ENCODE peak calls at places on chromosome 17, in ten cellular contexts. Z is IMR-90; B is activated CD4-positive, CD25-positive, alpha-beta regulatory T cell; W is Calu3; A is stimulated activated CD4-positive, alpha-beta T cell treated with anti-CD3 and anti-CD28 coated beads, Interleukin-1b, Interleukin-23, amount 100 ng/mL, for 1 hour; E is effector memory CD4-positive, alpha-beta T cell; H is glomerular endothelial cell; R is T1000; M is NB4; Y is NCI-H460. P is an unnamed sample.

GRCh38 chr17:13862341-13862740 is 207.0 kb upstream of the COX10 start:
- DNase-seq in A (no peak), R (no peak), B (no peak), Y (no peak), H (no peak), Z (no peak), W (no peak), E (no peak), M (peak), P (no peak)

GRCh38 chr17:48544356-48545021 is 420 bp downstream of the HOXB2 start:
- DNase-seq in H (no peak), M (no peak), W (peak), R (peak), Z (peak), Y (no peak), E (peak), B (peak), A (peak), P (peak)

GRCh38 chr17:75513667-75514052 is 1.7 kb downstream of the CASKIN2 start:
- DNase-seq in Y (no peak), H (no peak), Z (no peak), W (no peak), B (no peak), M (no peak), A (no peak), E (no peak), R (no peak), P (no peak)

GRCh38 chr17:38893612-38894011 is 23.8 kb downstream of the LASP1 start:
- DNase-seq in B (no peak), A (no peak), Z (no peak), W (no peak), M (peak), E (no peak), H (no peak), Y (no peak), R (no peak), P (no peak)

GRCh38 chr17:77881545-77881944 is 77.0 kb upstream of the TNRC6C start:
- DNase-seq in A (no peak), H (no peak), W (peak), Z (peak), B (peak), E (peak), Y (peak), R (no peak), M (peak), P (peak)

GRCh38 chr17:14227052-14227451 is 9.6 kb downstream of the CDRT15 start:
- DNase-seq in B (no peak), H (no peak), Z (no peak), W (no peak), R (no peak), Y (no peak), M (no peak), A (no peak), E (no peak), P (no peak)

GRCh38 chr17:13297198-13297597 is 279.4 kb upstream of the ELAC2 start:
- DNase-seq in H (no peak), M (no peak), W (no peak), Z (no peak), A (no peak), B (no peak), E (no peak), Y (no peak), R (no peak), P (no peak)

GRCh38 chr17:78658281-78658785 is 81.1 kb upstream of the DNAH17 start:
- DNase-seq in R (no peak), H (no peak), W (no peak), E (no peak), Y (no peak), Z (peak), A (no peak), M (no peak), B (no peak), P (no peak)

GRCh38 chr17:77208856-77209255 is 68.1 kb downstream of the SEC14L1 start:
- DNase-seq in Y (no peak), Z (peak), H (no peak), A (no peak), R (no peak), W (no peak), E (no peak), B (no peak), M (no peak), P (no peak)

GRCh38 chr17:7111784-7112526 is 2.7 kb downstream of the ASGR2 start:
- DNase-seq in W (no peak), M (peak), E (no peak), Z (no peak), B (no peak), H (no peak), R (no peak), Y (no peak), A (no peak), P (no peak)

GRCh38 chr17:78323821-78324390 is 36.0 kb downstream of the SOCS3 start:
- DNase-seq in B (no peak), W (no peak), Y (no peak), A (no peak), Z (no peak), M (peak), R (no peak), H (no peak), E (no peak), P (peak)

GRCh38 chr17:69810326-69811035 is 264.5 kb upstream of the KCNJ16 start:
- DNase-seq in W (no peak), R (no peak), Y (no peak), A (no peak), B (no peak), E (no peak), H (no peak), M (no peak), Z (no peak), P (no peak)

GRCh38 chr17:79340771-79341528 is 266.3 kb downstream of the ENGASE start:
- DNase-seq in Y (no peak), H (no peak), E (no peak), A (no peak), M (no peak), B (no peak), R (no peak), Z (no peak), W (no peak), P (no peak)

GRCh38 chr17:19978206-19978802 is 676 bp upstream of the AKAP10 start:
- DNase-seq in A (no peak), E (no peak), M (peak), R (no peak), H (no peak), B (no peak), Y (no peak), Z (no peak), W (no peak), P (no peak)

GRCh38 chr17:46979023-46979870 is at the start of gene RPRML:
- DNase-seq in Y (no peak), W (peak), H (no peak), E (no peak), A (no peak), R (peak), B (no peak), Z (no peak), M (peak), P (peak)

GRCh38 chr17:48526986-48527741 is 3.6 kb downstream of the HOXB1 start:
- DNase-seq in W (no peak), R (no peak), Z (no peak), A (no peak), H (no peak), E (no peak), Y (no peak), M (no peak), B (no peak), P (peak)

GRCh38 chr17:56679148-56679766 is 85.8 kb downstream of the NOG start:
- DNase-seq in M (peak), B (no peak), E (no peak), Y (peak), W (no peak), H (peak), R (no peak), Z (peak), A (no peak), P (peak)

GRCh38 chr17:82487898-82488297 is 29.4 kb downstream of the NARF start:
- DNase-seq in E (no peak), M (no peak), W (no peak), A (no peak), R (no peak), Y (no peak), Z (no peak), B (no peak), H (no peak), P (no peak)

GRCh38 chr17:43861960-43862359 is 15.0 kb downstream of the CD300LG start:
- DNase-seq in R (no peak), Y (no peak), M (no peak), A (no peak), H (no peak), B (no peak), E (no peak), W (no peak), Z (no peak), P (no peak)

GRCh38 chr17:27513849-27514248 is 57.6 kb downstream of the KSR1 start:
- DNase-seq in Z (no peak), M (no peak), E (no peak), A (no peak), H (no peak), Y (no peak), R (no peak), B (no peak), W (no peak), P (no peak)

GRCh38 chr17:13143001-13143400 is 125.2 kb upstream of the ELAC2 start:
- DNase-seq in R (no peak), Z (no peak), W (no peak), A (no peak), H (no peak), M (peak), B (no peak), Y (no peak), E (no peak), P (no peak)

GRCh38 chr17:70447588-70447987 is 278.3 kb downstream of the KCNJ2 start:
- DNase-seq in R (no peak), M (no peak), W (no peak), H (no peak), A (no peak), E (no peak), B (no peak), Y (peak), Z (no peak), P (no peak)

GRCh38 chr17:45961206-45961605 is 37.8 kb upstream of the STH start:
- DNase-seq in R (no peak), Z (no peak), Y (no peak), W (no peak), M (no peak), B (no peak), E (no peak), H (no peak), A (no peak), P (no peak)

GRCh38 chr17:40095944-40096791 is 4.2 kb downstream of the NR1D1 start:
- DNase-seq in A (peak), H (no peak), E (peak), B (peak), M (no peak), Z (peak), R (no peak), Y (no peak), W (no peak), P (no peak)

GRCh38 chr17:55770220-55770870 is 19.5 kb downstream of the PCTP start:
- DNase-seq in R (no peak), A (no peak), W (no peak), E (no peak), Z (peak), M (peak), H (peak), B (no peak), Y (peak), P (peak)

GRCh38 chr17:78230252-78230962 is 1.0 kb upstream of the TMEM235 start:
- DNase-seq in R (no peak), W (no peak), Z (no peak), Y (no peak), A (no peak), B (no peak), H (no peak), M (no peak), E (no peak), P (no peak)

GRCh38 chr17:78092794-78093324 is 35.7 kb downstream of the TMC6 start:
- DNase-seq in Z (no peak), A (no peak), B (no peak), M (no peak), W (no peak), E (no peak), Y (no peak), R (no peak), H (no peak), P (no peak)

P was measured in left kidney.